ENCODE peak calls at places on chromosomes 16 and 17, in seven cellular contexts. J, U, X, C, Z, I and R are unnamed samples.

GRCh38 chr17:82348866-82349265 is 10.2 kb upstream of the TEX19 start:
- DNase-seq in U (no peak), C (no peak), Z (no peak), J (no peak), I (no peak), X (peak; percentile 19), R (no peak)

GRCh38 chr16:15907863-15908478 is 19.6 kb upstream of the CEP20 start:
- DNase-seq in Z (no peak), X (peak; percentile 13), I (no peak), J (no peak), C (no peak), U (peak; percentile 12), R (peak; percentile 32)

GRCh38 chr17:4988168-4988567 is 693 bp upstream of the CAMTA2 start:
- DNase-seq in C (no peak), Z (peak; percentile 40), U (no peak), I (no peak), X (no peak), J (peak; percentile 41), R (no peak)

GRCh38 chr16:546909-547770 is 13.1 kb upstream of the PRR35 start:
- DNase-seq in J (peak; percentile 90), C (no peak), Z (peak; percentile 79), U (peak; percentile 72), I (peak; percentile 85), X (peak; percentile 58), R (peak; percentile 46)

GRCh38 chr17:28345420-28346198 is 10.0 kb downstream of the TNFAIP1 start:
- DNase-seq in Z (no peak), C (no peak), U (no peak), J (no peak), I (no peak), X (peak; percentile 23), R (peak; percentile 15)

GRCh38 chr17:19250421-19251141 is 13.4 kb downstream of the EPN2 start:
- DNase-seq in J (no peak), C (peak; percentile 92), I (no peak), Z (no peak), X (peak; percentile 46), U (no peak), R (no peak)

GRCh38 chr16:68642436-68643064 is 2.6 kb upstream of the CDH3 start:
- DNase-seq in X (no peak), J (no peak), Z (peak; percentile 42), I (peak; percentile 84), C (no peak), U (peak; percentile 72), R (no peak)

GRCh38 chr17:32276217-32276616 is 10.6 kb downstream of the RHBDL3 start:
- DNase-seq in X (no peak), U (no peak), J (no peak), C (no peak), I (no peak), Z (peak; percentile 45), R (no peak)

GRCh38 chr16:8489580-8489979 is 100.7 kb downstream of the TMEM114 start:
- DNase-seq in Z (no peak), J (no peak), U (no peak), C (no peak), X (no peak), I (no peak), R (no peak)

GRCh38 chr16:49856741-49857330 is 924 bp upstream of the ZNF423 start:
- DNase-seq in X (peak; percentile 66), U (peak; percentile 93), Z (peak; percentile 78), J (peak; percentile 92), C (peak; percentile 95), I (peak; percentile 86), R (peak; percentile 87)

GRCh38 chr17:32847977-32848376 is 28.9 kb downstream of the MYO1D start:
- DNase-seq in I (no peak), Z (no peak), U (no peak), J (no peak), X (no peak), C (no peak), R (no peak)

GRCh38 chr16:80804061-80804450 is 342 bp downstream of the CDYL2 start:
- DNase-seq in C (no peak), U (peak; percentile 69), I (peak; percentile 85), Z (no peak), X (peak; percentile 75), J (peak; percentile 82), R (peak; percentile 66)

GRCh38 chr17:30271102-30271501 is 20.6 kb downstream of the BLMH start:
- DNase-seq in U (no peak), I (no peak), C (no peak), J (no peak), Z (no peak), X (no peak), R (peak; percentile 71)

GRCh38 chr16:70694517-70695218 is 8.8 kb upstream of the MTSS2 start:
- DNase-seq in U (no peak), Z (peak; percentile 48), J (no peak), X (no peak), C (no peak), I (no peak), R (no peak)

GRCh38 chr16:70696952-70697600 is 11.2 kb upstream of the MTSS2 start:
- DNase-seq in C (no peak), Z (no peak), X (no peak), U (no peak), J (no peak), I (peak; percentile 82), R (no peak)

GRCh38 chr16:70696368-70696767 is 10.5 kb upstream of the MTSS2 start:
- DNase-seq in Z (no peak), U (no peak), I (no peak), J (no peak), C (no peak), X (no peak), R (no peak)

GRCh38 chr16:70694088-70694487 is 8.2 kb upstream of the MTSS2 start:
- DNase-seq in C (no peak), X (peak; percentile 96), Z (peak; percentile 71), J (no peak), U (no peak), I (no peak), R (peak; percentile 83)

DNA sequence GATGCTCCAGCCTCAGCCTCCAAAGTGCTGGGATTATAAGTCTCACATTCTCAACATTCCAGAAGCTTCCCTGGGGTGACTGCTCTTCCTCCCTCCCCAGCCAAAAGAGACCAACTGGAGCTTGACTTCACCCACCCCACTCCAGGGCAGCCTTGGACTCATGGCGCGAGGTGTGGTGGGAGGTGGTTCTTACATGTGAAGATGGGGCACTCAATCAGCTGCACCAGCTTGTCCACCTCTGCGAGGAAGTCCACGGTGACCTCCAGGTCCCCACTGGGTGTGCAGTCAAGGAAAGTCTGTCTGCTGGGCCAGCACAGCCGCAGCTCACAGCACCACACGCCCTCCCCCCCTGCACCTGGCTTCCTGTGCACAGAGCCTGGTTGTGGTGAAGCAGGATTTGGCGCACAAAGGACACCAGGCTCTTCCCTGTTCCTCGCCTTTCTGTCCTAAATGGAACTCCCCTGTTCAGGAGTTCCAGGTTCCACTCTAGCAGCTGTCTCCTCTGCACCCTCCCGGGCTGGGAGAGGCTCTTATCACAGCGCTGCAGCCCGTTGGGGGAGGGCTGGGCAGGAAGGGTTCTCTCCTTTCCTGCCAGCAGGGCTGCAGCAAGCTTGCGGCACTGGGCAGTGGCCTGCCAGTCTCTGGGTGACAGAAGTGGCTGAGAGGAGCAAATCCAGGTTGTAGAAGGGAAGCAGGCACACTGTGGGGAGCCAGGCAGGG is 9.7 kb upstream of the MTSS2 start:
- DNase-seq in Z (no peak), J (no peak), I (peak; percentile 86), U (no peak), C (no peak), X (peak; percentile 49), R (no peak)
- TF ChIP-seq CTCF in Z (no peak), J (no peak), I (no peak), U (no peak), C (no peak), X (no peak), R (no peak)

DNA sequence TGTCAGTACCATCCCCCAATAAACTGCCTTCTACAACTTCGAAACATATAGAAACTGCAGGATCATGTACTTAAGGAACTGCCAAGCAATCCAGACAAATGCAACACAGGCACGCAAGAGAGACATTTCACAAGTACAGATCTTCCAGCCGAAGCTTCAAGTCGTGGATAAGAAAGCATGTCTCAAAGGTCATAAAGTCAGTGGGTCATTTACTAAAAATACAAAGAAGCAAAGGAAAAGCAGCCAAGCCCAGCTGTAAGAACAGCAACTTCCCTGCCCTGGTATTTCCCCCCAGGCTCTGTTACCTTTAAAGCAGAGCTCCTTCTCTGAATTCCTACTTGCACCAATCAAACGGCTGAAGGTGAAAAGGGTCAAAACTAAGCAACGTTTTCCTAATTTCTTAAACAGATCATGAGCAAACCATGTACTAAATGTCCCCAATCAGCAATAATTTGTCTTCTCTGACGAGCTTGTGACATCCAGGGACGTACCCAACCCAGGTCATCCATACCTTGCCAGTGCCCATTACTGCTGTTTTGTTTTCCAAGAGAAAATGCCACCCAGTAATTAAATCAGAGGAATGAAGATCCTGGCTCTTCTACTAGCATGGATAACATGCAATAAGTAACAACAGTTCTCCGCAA is 1.7 kb downstream of the AKTIP start:
- DNase-seq in Z (no peak), U (peak; percentile 43), J (no peak), C (no peak), I (no peak), X (peak; percentile 15), R (peak; percentile 31)
- H3K4me3 ChIP-seq in Z (no peak overlapping the region), U (peak overlapping the region; percentile 40), J (peak overlapping the region; percentile 76), C (no peak overlapping the region), I (peak overlapping the region; percentile 91), X (peak overlapping the region; percentile 24), R (no peak overlapping the region)

GRCh38 chr17:13306310-13306962 is 288.6 kb upstream of the ELAC2 start:
- DNase-seq in C (no peak), X (peak; percentile 79), I (no peak), Z (no peak), U (peak; percentile 71), J (no peak), R (peak; percentile 78)
- TF ChIP-seq CTCF in C (no peak), X (peak; percentile 59), I (peak; percentile 51), Z (no peak), U (peak; percentile 46), J (no peak), R (peak; percentile 64)

GRCh38 chr17:48427598-48427997 is 2.4 kb downstream of the SKAP1 start:
- DNase-seq in J (no peak), X (no peak), U (no peak), C (no peak), Z (no peak), I (no peak), R (no peak)

GRCh38 chr17:48429638-48430586 is at the start of gene SKAP1:
- DNase-seq in U (peak; percentile 13), X (no peak), Z (no peak), I (peak; percentile 66), C (no peak), J (peak; percentile 89), R (no peak)

GRCh38 chr17:48426019-48426418 is 4.0 kb downstream of the SKAP1 start:
- DNase-seq in U (no peak), J (no peak), I (no peak), X (no peak), C (no peak), Z (no peak), R (no peak)

GRCh38 chr17:48432820-48433775 is 3.1 kb upstream of the SKAP1 start:
- DNase-seq in I (no peak), X (no peak), Z (no peak), C (no peak), U (no peak), J (no peak), R (no peak)

DNA sequence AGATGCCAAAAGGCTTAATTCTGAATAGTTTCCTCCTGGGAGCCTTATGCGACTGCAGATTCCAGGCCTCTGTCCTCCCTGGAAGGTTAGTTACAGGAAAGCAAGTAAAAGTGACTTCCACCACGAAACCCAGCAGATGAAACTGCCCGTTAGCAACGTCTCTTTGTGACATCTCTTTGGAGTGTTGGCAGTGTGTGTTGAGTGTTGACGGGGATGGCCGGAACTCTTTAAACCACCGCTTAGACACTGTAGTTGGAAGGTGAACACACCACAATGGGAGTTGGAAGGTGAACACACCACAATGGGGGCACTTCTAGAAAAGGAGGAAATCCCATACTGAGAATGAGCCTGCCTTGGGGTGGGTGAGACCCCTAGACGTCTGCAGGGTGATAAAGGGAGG is 858 bp downstream of the SKAP1 start:
- DNase-seq in I (no peak), Z (no peak), X (no peak), U (no peak), J (no peak), C (no peak), R (no peak)
- H3K4me3 ChIP-seq in I (peak overlapping the region; percentile 39), Z (no peak overlapping the region), X (no peak overlapping the region), U (no peak overlapping the region), J (peak overlapping the region; percentile 48), C (no peak overlapping the region), R (no peak overlapping the region)